ENCODE peak calls at places on chromosomes 7 and 10, in ten cellular contexts. O, D, Q, P, T, C, B, J, L and M are unnamed samples.

GRCh38 chr7:150734293-150734692 is 2.9 kb upstream of the GIMAP5 start:
- DNase-seq in J (no peak), O (no peak), B (no peak), Q (no peak), L (no peak), D (no peak), T (no peak), P (no peak), C (no peak), M (no peak)

GRCh38 chr10:70588852-70589570 is 13.5 kb downstream of the PRF1 start:
- DNase-seq in L (no peak), T (no peak), D (no peak), O (no peak), C (no peak), P (no peak), J (no peak), Q (no peak), B (no peak), M (no peak)

GRCh38 chr7:138992052-138992531 is 10.9 kb upstream of the KIAA1549 start:
- DNase-seq in Q (no peak), T (no peak), C (no peak), D (no peak), L (no peak), B (no peak), J (peak), O (no peak), P (no peak), M (no peak)

GRCh38 chr7:20197837-20198236 is 19.3 kb downstream of the MACC1 start:
- DNase-seq in T (no peak), O (no peak), Q (no peak), C (no peak), P (no peak), D (no peak), B (no peak), L (no peak), J (no peak), M (no peak)

GRCh38 chr10:42428534-42428933 is 209.8 kb downstream of the ZNF33B start:
- DNase-seq in Q (no peak), T (no peak), B (no peak), O (peak), P (no peak), D (no peak), L (no peak), J (peak), C (no peak), M (no peak)

GRCh38 chr10:36336315-36336714 is 694.2 kb upstream of the FZD8 start:
- DNase-seq in T (no peak), J (no peak), O (no peak), D (no peak), C (no peak), L (no peak), Q (no peak), B (no peak), P (no peak), M (no peak)

GRCh38 chr10:4812041-4812440 is 14.0 kb upstream of the AKR1E2 start:
- DNase-seq in D (no peak), L (no peak), C (no peak), O (no peak), B (no peak), T (no peak), J (no peak), P (no peak), Q (no peak), M (no peak)

GRCh38 chr7:84738583-84739150 is 448.2 kb downstream of the SEMA3D start:
- DNase-seq in O (no peak), D (no peak), L (no peak), C (no peak), T (no peak), J (no peak), B (no peak), Q (no peak), P (no peak), M (no peak)

GRCh38 chr7:142438235-142438922 is 180.5 kb upstream of the PRSS58 start:
- DNase-seq in B (no peak), J (no peak), P (peak), C (no peak), L (no peak), T (peak), D (no peak), Q (peak), O (peak), M (no peak)

GRCh38 chr10:131653550-131654470 is 247.0 kb upstream of the PPP2R2D start:
- DNase-seq in L (no peak), Q (peak), D (no peak), T (no peak), O (no peak), P (no peak), B (no peak), C (peak), J (no peak), M (no peak)

GRCh38 chr7:68107256-68107655 is 1110.6 kb downstream of the TYW1 start:
- DNase-seq in D (no peak), Q (no peak), O (no peak), T (no peak), L (no peak), B (no peak), P (no peak), C (no peak), J (no peak), M (no peak)

GRCh38 chr10:19941206-19941880 is 125.1 kb downstream of the PLXDC2 start:
- DNase-seq in D (no peak), O (no peak), T (no peak), B (no peak), Q (no peak), C (no peak), J (no peak), P (no peak), L (no peak), M (no peak)

GRCh38 chr10:127694580-127695193 is 42.3 kb upstream of the FOXI2 start:
- DNase-seq in C (peak), O (peak), T (peak), J (no peak), L (no peak), Q (peak), D (no peak), P (peak), B (no peak), M (no peak)

GRCh38 chr10:72261323-72262018 is 12.3 kb upstream of the DDIT4 start:
- DNase-seq in O (peak), B (no peak), T (no peak), L (no peak), P (no peak), Q (no peak), C (no peak), J (no peak), D (peak), M (no peak)

GRCh38 chr7:17782216-17782549 is 158.1 kb downstream of the SNX13 start:
- DNase-seq in T (no peak), O (no peak), C (no peak), P (no peak), L (no peak), B (no peak), Q (no peak), J (no peak), D (no peak), M (no peak)

GRCh38 chr7:87359366-87359765 is 13.9 kb downstream of the CROT start:
- DNase-seq in O (peak), C (no peak), Q (no peak), T (no peak), J (peak), P (no peak), B (no peak), D (no peak), L (no peak), M (no peak)

GRCh38 chr7:116446179-116446855 is 53.2 kb upstream of the CAV2 start:
- DNase-seq in P (no peak), B (no peak), J (no peak), D (no peak), O (no peak), C (no peak), T (no peak), Q (no peak), L (no peak), M (no peak)

GRCh38 chr10:131993298-131993674 is 11.6 kb upstream of the BNIP3 start:
- DNase-seq in L (no peak), T (no peak), P (no peak), J (no peak), D (no peak), C (no peak), Q (no peak), B (no peak), O (no peak), M (no peak)

GRCh38 chr10:105148921-105149320 is 507.8 kb downstream of the SORCS3 start:
- DNase-seq in T (no peak), D (no peak), L (no peak), P (no peak), O (peak), C (no peak), J (no peak), Q (no peak), B (no peak), M (no peak)

GRCh38 chr7:30433082-30433481 is 45.5 kb downstream of the NOD1 start:
- DNase-seq in D (no peak), Q (peak), L (no peak), J (peak), T (no peak), O (no peak), P (peak), C (peak), B (no peak), M (peak)

GRCh38 chr10:125102216-125102615 is 58.1 kb downstream of the CTBP2 start:
- DNase-seq in P (no peak), T (no peak), Q (no peak), L (no peak), B (no peak), D (no peak), O (peak), J (no peak), C (peak), M (no peak)

GRCh38 chr10:77422491-77423338 is 214.9 kb downstream of the KCNMA1 start:
- DNase-seq in L (no peak), D (no peak), T (no peak), P (no peak), O (no peak), J (no peak), C (no peak), Q (no peak), B (no peak), M (no peak)

GRCh38 chr10:19930936-19931859 is 115.0 kb downstream of the PLXDC2 start:
- DNase-seq in C (no peak), P (no peak), O (peak), Q (no peak), L (no peak), B (no peak), T (peak), J (peak), D (no peak), M (no peak)

GRCh38 chr10:784759-785538 is 95.5 kb upstream of the DIP2C start:
- DNase-seq in O (peak), J (peak), Q (peak), B (no peak), L (peak), D (peak), P (no peak), T (peak), C (peak), M (no peak)

GRCh38 chr7:82114237-82114636 is 329.3 kb downstream of the CACNA2D1 start:
- DNase-seq in T (no peak), L (no peak), O (no peak), Q (no peak), B (no peak), C (no peak), D (no peak), J (no peak), P (no peak), M (no peak)

GRCh38 chr7:156766666-156767065 is 126.1 kb downstream of the RNF32 start:
- DNase-seq in O (no peak), Q (no peak), C (no peak), L (no peak), T (no peak), B (no peak), D (no peak), P (no peak), J (no peak), M (no peak)

GRCh38 chr7:96303686-96304443 is 18.0 kb downstream of the SLC25A13 start:
- DNase-seq in O (peak), B (no peak), C (no peak), P (no peak), T (no peak), D (no peak), L (no peak), J (peak), Q (no peak), M (no peak)